ENCODE peak calls at places on chromosomes 13 and 19, in six cellular contexts. X, I, S, J, Z and U are unnamed samples. For H3K4me1, the result is how much of the 10 kb centered on the place peaks cover.

GRCh38 chr13:74026753-74027152 is 107.5 kb downstream of the KLF12 start:
- ATAC-seq in J (no peak), I (peak), S (no peak), X (no peak), Z (peak), U (no peak)

GRCh38 chr19:9309139-9309973 is at the start of gene ZNF699:
- ATAC-seq in I (peak), X (peak), Z (peak), S (peak), J (peak), U (peak)

GRCh38 chr13:67408823-67409222 is 178.7 kb upstream of the PCDH9 start:
- ATAC-seq in I (no peak), Z (no peak), X (peak), S (peak), J (peak), U (no peak)

GRCh38 chr13:86559915-86560314 is 760.7 kb upstream of the SLITRK6 start:
- ATAC-seq in I (no peak), Z (no peak), S (no peak), X (no peak), J (no peak), U (no peak)

GRCh38 chr13:76828316-76828741 is 57.9 kb downstream of the KCTD12 start:
- ATAC-seq in S (no peak), J (no peak), I (no peak), X (no peak), Z (no peak), U (no peak)

GRCh38 chr13:112444416-112445399 is 68.6 kb downstream of the SPACA7 start:
- ATAC-seq in X (no peak), Z (peak), J (no peak), I (no peak), S (no peak), U (no peak)

GRCh38 chr19:44212865-44213346 is 574 bp downstream of the ZNF227 start:
- ATAC-seq in I (no peak), X (peak), J (peak), Z (peak), S (peak), U (no peak)

GRCh38 chr13:111252449-111253124 is 67.9 kb upstream of the TEX29 start:
- ATAC-seq in I (no peak), Z (no peak), J (no peak), X (no peak), S (peak), U (no peak)

GRCh38 chr19:40223135-40223822 is 3.2 kb downstream of the CCNP start:
- ATAC-seq in S (no peak), X (no peak), J (peak), Z (peak), I (no peak), U (no peak)

GRCh38 chr13:93861818-93862217 is 617.7 kb downstream of the DCT start:
- ATAC-seq in S (peak), J (no peak), Z (no peak), X (no peak), I (no peak), U (no peak)

GRCh38 chr19:37931941-37932655 is 25.1 kb downstream of the SIPA1L3 start:
- ATAC-seq in I (no peak), X (peak), Z (peak), S (peak), J (peak), U (peak)
- H3K4me1 ChIP-seq in I (under half), X (under half), Z (under half), S (under half), J (under half), U (under half)

GRCh38 chr19:39144487-39145071 is 19.0 kb downstream of the PAK4 start:
- ATAC-seq in I (no peak), J (peak), Z (no peak), S (peak), X (peak), U (peak)

GRCh38 chr19:39147480-39147879 is 21.9 kb downstream of the PAK4 start:
- ATAC-seq in J (no peak), Z (no peak), X (no peak), I (peak), S (no peak), U (no peak)

GRCh38 chr19:39145180-39145953 is 19.8 kb downstream of the PAK4 start:
- ATAC-seq in X (peak), Z (no peak), I (no peak), J (peak), S (peak), U (peak)

GRCh38 chr19:39146686-39147450 is 21.3 kb downstream of the PAK4 start:
- ATAC-seq in I (no peak), X (no peak), S (no peak), J (no peak), Z (no peak), U (no peak)

DNA sequence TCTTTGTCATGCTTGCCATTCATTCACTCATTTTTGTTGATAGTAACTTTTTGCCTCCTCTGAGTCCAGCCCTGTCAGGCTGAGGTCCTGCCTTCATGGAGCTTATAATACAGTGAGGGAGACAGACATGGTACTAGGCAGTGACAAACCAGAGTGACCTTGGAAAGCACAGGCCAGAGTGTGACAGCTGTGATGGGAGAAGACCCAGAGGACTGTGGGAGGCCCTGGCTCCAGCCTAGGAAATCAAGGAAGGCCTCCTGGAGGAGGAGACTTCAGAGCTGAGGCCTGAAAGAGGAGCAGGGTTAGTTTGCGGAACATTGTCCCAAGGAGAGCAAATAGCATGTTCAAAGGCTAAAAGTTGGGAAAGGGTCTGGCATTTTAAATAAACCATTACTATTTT is 20.5 kb downstream of the PAK4 start:
- ATAC-seq in S (no peak), J (no peak), I (no peak), X (no peak), Z (no peak), U (no peak)
- H3K27ac ChIP-seq in S (peak), J (peak), I (no peak), X (peak), Z (no peak), U (peak)

DNA sequence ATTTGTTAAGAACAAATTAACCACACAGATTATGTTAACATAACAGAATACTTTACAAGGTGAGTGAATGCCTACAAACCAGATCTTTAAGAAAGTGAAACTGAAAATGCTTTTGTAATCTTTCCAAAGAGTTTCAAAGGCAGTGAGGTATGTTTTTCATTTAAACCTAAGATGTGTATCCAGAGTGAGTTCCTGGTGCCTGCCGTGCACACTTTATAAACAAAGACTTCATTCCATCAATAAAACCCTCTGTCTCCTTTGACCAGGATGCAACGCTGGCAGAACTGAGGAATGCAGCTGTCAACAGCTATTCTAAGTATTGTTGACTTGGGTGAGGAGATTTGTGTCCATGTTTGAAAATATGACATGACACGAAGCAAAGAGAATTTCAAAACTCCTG is 344.6 kb downstream of the DNAJC15 start:
- ATAC-seq in X (peak), J (no peak), I (peak), S (no peak), Z (peak), U (no peak)
- H3K4me1 ChIP-seq in X (under half), J (under half), I (under half), S (under half), Z (under half), U (under half)

DNA sequence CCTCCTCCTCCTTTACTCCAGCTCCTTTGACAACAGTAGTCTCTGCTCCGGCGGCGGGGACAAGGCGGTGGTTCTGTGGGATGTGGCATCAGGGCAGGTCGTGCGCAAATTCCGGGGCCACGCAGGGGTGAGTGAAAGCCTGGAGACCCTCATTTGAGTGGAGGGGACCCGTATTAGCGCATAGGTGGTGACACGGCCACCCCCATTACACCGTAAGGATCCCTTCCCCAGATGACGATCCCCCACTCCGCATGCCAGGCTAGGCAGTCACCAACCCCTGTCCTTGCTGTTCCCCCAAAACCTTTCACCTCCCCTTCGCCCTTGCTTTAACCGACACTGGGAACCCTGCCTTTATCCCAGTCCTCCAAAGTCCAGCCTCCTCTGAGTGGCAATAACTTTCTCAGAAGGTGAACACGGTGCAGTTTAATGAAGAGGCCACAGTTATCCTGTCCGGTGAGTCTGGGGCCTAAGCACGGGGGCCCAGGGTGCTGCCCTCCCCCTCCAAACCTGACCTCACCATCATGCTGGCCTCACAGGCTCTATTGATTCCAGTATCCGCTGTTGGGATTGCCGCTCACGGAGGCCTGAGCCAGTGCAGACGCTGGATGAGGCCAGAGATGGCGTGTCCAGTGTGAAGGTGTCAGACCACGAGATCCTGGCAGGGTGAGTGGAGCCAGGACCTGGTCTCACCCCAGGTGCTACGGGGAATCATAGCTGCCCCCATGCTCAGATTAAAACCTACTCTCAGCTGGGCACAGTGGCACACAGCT is 3.7 kb downstream of the WDR83 start:
- ATAC-seq in I (no peak), S (no peak), X (no peak), Z (no peak), J (no peak), U (no peak)
- H3K27ac ChIP-seq in I (peak), S (no peak), X (peak), Z (peak), J (peak), U (peak)

DNA sequence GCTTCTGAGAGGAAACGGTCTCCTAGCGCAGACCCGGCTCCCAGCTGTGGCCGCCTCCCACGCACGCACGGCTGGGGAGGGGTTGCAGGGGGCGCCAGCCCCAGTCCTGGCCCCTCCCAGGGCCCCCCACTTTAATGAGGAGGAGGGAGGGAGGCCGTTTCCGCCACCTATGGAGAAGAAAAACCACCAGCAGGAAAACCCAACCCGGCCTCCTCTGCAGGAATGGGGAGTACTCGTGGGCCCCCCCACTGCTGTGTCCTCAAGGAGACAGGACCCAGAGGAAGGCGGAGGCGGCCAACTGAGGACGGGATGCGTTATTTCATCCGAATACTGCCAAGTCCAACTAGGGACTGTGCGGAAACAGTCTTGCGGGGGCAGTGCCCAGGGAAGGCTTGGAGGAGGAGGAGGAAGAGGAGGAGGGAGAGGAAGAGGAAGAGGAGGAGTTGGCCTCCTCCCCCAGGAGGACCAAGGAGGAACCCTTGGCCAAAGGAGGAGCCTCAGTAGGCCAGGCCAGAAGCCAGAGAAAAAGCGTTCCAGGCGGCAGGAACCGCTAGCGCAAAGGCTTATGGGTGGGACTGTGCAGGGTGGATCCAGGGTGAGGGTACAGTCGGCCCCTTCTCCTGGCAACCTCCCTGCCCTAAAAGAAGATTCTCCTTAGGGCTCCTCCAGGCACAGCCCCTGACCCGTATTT is 3.9 kb upstream of the SSBP4 start:
- ATAC-seq in I (no peak), Z (no peak), J (peak), S (peak), X (peak), U (peak)
- H3K4me1 ChIP-seq in I (half or more), Z (under half), J (half or more), S (under half), X (half or more), U (under half)